ENCODE peak calls at places on chromosome 19, in seven cellular contexts. K is heart right ventricle; Y is stimulated activated CD8-positive, alpha-beta memory T cell treated with anti-CD3 and anti-CD28 coated beads, Interleukin-15, amount 100 ng/mL, for 4 hours; U is stimulated activated CD4-positive, alpha-beta T cell treated with anti-CD3 and anti-CD28 coated beads, Interleukin-4, amount 100 ng/mL, for 1 hour; N is astrocyte; T is NCI-H1092 treated with DMSO at 0.1 percent for 48 hours; E is T-helper 2 cell treated with Interferon-gamma antibody and Interleukin-4, amounts not matched to agents 5 μg/mL and 100 μg/mL, for 36 hours. O is an unnamed sample.

GRCh38 chr19:48319647-48320537 is 5.5 kb upstream of the EMP3 start:
- DNase-seq in K (peak), Y (peak), U (peak), N (peak), T (peak), E (peak), O (peak)

GRCh38 chr19:1676351-1677266 is 24.2 kb upstream of the TCF3 start:
- DNase-seq in K (no peak), Y (no peak), U (no peak), N (no peak), T (no peak), E (no peak), O (no peak)

GRCh38 chr19:40530091-40530901 is 46.4 kb upstream of the SHKBP1 start:
- DNase-seq in K (peak), Y (no peak), U (no peak), N (no peak), T (peak), E (no peak), O (peak)

GRCh38 chr19:46731007-46731501 is 14.1 kb upstream of the PRKD2 start:
- DNase-seq in K (no peak), Y (no peak), U (no peak), N (peak), T (no peak), E (no peak), O (no peak)

GRCh38 chr19:4974855-4975469 is 6.0 kb downstream of the KDM4B start:
- DNase-seq in K (no peak), Y (no peak), U (no peak), N (no peak), T (no peak), E (no peak), O (no peak)

GRCh38 chr19:13366529-13367143 is 139.6 kb downstream of the CACNA1A start:
- DNase-seq in K (no peak), Y (no peak), U (no peak), N (peak), T (no peak), E (no peak), O (no peak)

GRCh38 chr19:18735324-18735723 is 51.8 kb downstream of the CRTC1 start:
- DNase-seq in K (no peak), Y (no peak), U (no peak), N (no peak), T (no peak), E (no peak), O (no peak)

GRCh38 chr19:6088677-6089063 is 21.6 kb downstream of the RFX2 start:
- DNase-seq in K (no peak), Y (no peak), U (no peak), N (peak), T (no peak), E (no peak), O (no peak)

GRCh38 chr19:19627716-19628498 is at the start of gene LPAR2:
- DNase-seq in K (no peak), Y (no peak), U (peak), N (no peak), T (peak), E (peak), O (peak)

GRCh38 chr19:19226663-19227062 is 14.9 kb downstream of the NCAN start:
- DNase-seq in K (no peak), Y (no peak), U (no peak), N (no peak), T (no peak), E (no peak), O (no peak)

GRCh38 chr19:1360818-1361461 is 22.8 kb upstream of the NDUFS7 start:
- DNase-seq in K (peak), Y (no peak), U (no peak), N (peak), T (peak), E (no peak), O (no peak)

GRCh38 chr19:8515317-8515716 is 1.4 kb upstream of the ZNF414 start:
- DNase-seq in K (no peak), Y (no peak), U (peak), N (no peak), T (no peak), E (peak), O (no peak)

GRCh38 chr19:18832331-18833140 is 777 bp downstream of the UPF1 start:
- DNase-seq in K (no peak), Y (no peak), U (peak), N (no peak), T (no peak), E (peak), O (peak)

GRCh38 chr19:9881720-9882119 is 46.6 kb downstream of the PIN1 start:
- DNase-seq in K (no peak), Y (no peak), U (no peak), N (no peak), T (no peak), E (no peak), O (no peak)

GRCh38 chr19:13002389-13002898 is 7.2 kb downstream of the NFIX start:
- DNase-seq in K (peak), Y (no peak), U (no peak), N (no peak), T (peak), E (no peak), O (no peak)

GRCh38 chr19:15124572-15125231 is 17.5 kb downstream of the SYDE1 start:
- DNase-seq in K (no peak), Y (no peak), U (no peak), N (no peak), T (no peak), E (no peak), O (peak)

GRCh38 chr19:48578891-48579290 is 26.9 kb downstream of the SULT2B1 start:
- DNase-seq in K (no peak), Y (no peak), U (no peak), N (peak), T (no peak), E (no peak), O (no peak)

GRCh38 chr19:29524912-29525870 is 603 bp upstream of the VSTM2B start:
- DNase-seq in K (no peak), Y (no peak), U (no peak), N (no peak), T (peak), E (no peak), O (no peak)

GRCh38 chr19:3284759-3285646 is 60.5 kb downstream of the CELF5 start:
- DNase-seq in K (no peak), Y (peak), U (peak), N (peak), T (peak), E (peak), O (peak)

GRCh38 chr19:55703790-55704215 is 28.8 kb downstream of the EPN1 start:
- DNase-seq in K (peak), Y (no peak), U (peak), N (no peak), T (no peak), E (peak), O (no peak)

GRCh38 chr19:18932216-18932841 is 8.7 kb downstream of the HOMER3 start:
- DNase-seq in K (peak), Y (peak), U (peak), N (no peak), T (no peak), E (peak), O (peak)

GRCh38 chr19:5246554-5247155 is 94.0 kb downstream of the PTPRS start:
- DNase-seq in K (no peak), Y (no peak), U (no peak), N (no peak), T (no peak), E (no peak), O (no peak)